ENCODE peak calls at places on chromosomes 12 and 14, in ten cellular contexts. H is stimulated activated CD4-positive, alpha-beta T cell treated with anti-CD3 and anti-CD28 coated beads, Interleukin-1b, Interleukin-23, amount 100 ng/mL, for 1 hour; L is stimulated activated CD8-positive, alpha-beta memory T cell treated with anti-CD3 and anti-CD28 coated beads, Interleukin-15, amount 100 ng/mL, for 1 hour; U is H9; M is heart left ventricle; I is T follicular helper cell; Q is AG04449; F is NAMALWA; G is AG09309; K is NCI-H1092. O is an unnamed sample.

GRCh38 chr14:104898195-104898558 is 26.5 kb upstream of the PLD4 start:
- DNase-seq in H (no peak), L (no peak), U (peak), M (no peak), I (no peak), Q (no peak), F (no peak), G (no peak), K (no peak), O (no peak)

GRCh38 chr12:111645433-111645832 is 40.3 kb downstream of the BRAP start:
- DNase-seq in H (no peak), L (no peak), U (no peak), M (no peak), I (no peak), Q (no peak), F (no peak), G (no peak), K (no peak), O (no peak)

GRCh38 chr14:75050852-75051555 is at the start of gene MLH3:
- DNase-seq in H (peak), L (peak), U (peak), M (peak), I (peak), Q (no peak), F (peak), G (no peak), K (peak), O (peak)

GRCh38 chr12:54521291-54522062 is 23.9 kb downstream of the NCKAP1L start:
- DNase-seq in H (no peak), L (no peak), U (no peak), M (no peak), I (no peak), Q (no peak), F (no peak), G (no peak), K (no peak), O (no peak)

GRCh38 chr12:11023387-11023786 is 967 bp upstream of the TAS2R19 start:
- DNase-seq in H (no peak), L (no peak), U (no peak), M (no peak), I (no peak), Q (no peak), F (no peak), G (no peak), K (no peak), O (no peak)

GRCh38 chr12:30695327-30696102 is at the start of gene IPO8:
- DNase-seq in H (peak), L (peak), U (peak), M (peak), I (peak), Q (no peak), F (peak), G (peak), K (peak), O (peak)

GRCh38 chr14:99158646-99159165 is 113.3 kb downstream of the BCL11B start:
- DNase-seq in H (no peak), L (no peak), U (peak), M (no peak), I (no peak), Q (no peak), F (no peak), G (no peak), K (no peak), O (peak)

GRCh38 chr12:2652401-2653081 is 142.2 kb upstream of the FKBP4 start:
- DNase-seq in H (no peak), L (no peak), U (peak), M (no peak), I (no peak), Q (no peak), F (no peak), G (no peak), K (no peak), O (peak)

GRCh38 chr12:56084958-56085543 is 5.1 kb downstream of the ERBB3 start:
- DNase-seq in H (no peak), L (no peak), U (peak), M (no peak), I (no peak), Q (no peak), F (peak), G (no peak), K (no peak), O (peak)

GRCh38 chr14:93903342-93904184 is 23.6 kb upstream of the FAM181A start:
- DNase-seq in H (no peak), L (no peak), U (peak), M (no peak), I (no peak), Q (no peak), F (peak), G (no peak), K (no peak), O (peak)

GRCh38 chr14:45891417-45892080 is 638.5 kb upstream of the MIS18BP1 start:
- DNase-seq in H (no peak), L (no peak), U (peak), M (no peak), I (no peak), Q (no peak), F (no peak), G (no peak), K (peak), O (peak)

GRCh38 chr14:94633116-94633515 is 20.9 kb downstream of the SERPINA3 start:
- DNase-seq in H (no peak), L (no peak), U (no peak), M (no peak), I (no peak), Q (no peak), F (no peak), G (no peak), K (no peak), O (no peak)

GRCh38 chr14:50980451-50980850 is 36.2 kb upstream of the PYGL start:
- DNase-seq in H (no peak), L (no peak), U (no peak), M (no peak), I (no peak), Q (no peak), F (no peak), G (no peak), K (no peak), O (no peak)

GRCh38 chr14:33951183-33951840 is 438 bp upstream of the EGLN3 start:
- DNase-seq in H (no peak), L (no peak), U (no peak), M (no peak), I (no peak), Q (no peak), F (no peak), G (peak), K (no peak), O (no peak)

GRCh38 chr14:20427231-20428009 is 8.5 kb downstream of the KLHL33 start:
- DNase-seq in H (no peak), L (no peak), U (no peak), M (no peak), I (no peak), Q (no peak), F (peak), G (no peak), K (no peak), O (no peak)

GRCh38 chr12:77435446-77436091 is 370.2 kb upstream of the E2F7 start:
- DNase-seq in H (no peak), L (no peak), U (no peak), M (no peak), I (no peak), Q (no peak), F (no peak), G (no peak), K (no peak), O (no peak)

GRCh38 chr12:53595212-53595611 is 31.0 kb downstream of the ATF7 start:
- DNase-seq in H (no peak), L (no peak), U (no peak), M (no peak), I (no peak), Q (no peak), F (no peak), G (no peak), K (no peak), O (no peak)

GRCh38 chr12:79997115-79997805 is 62.4 kb upstream of the PPP1R12A start:
- DNase-seq in H (no peak), L (no peak), U (no peak), M (no peak), I (no peak), Q (no peak), F (peak), G (no peak), K (no peak), O (no peak)

GRCh38 chr12:124338448-124338847 is 43.6 kb downstream of the RFLNA start:
- DNase-seq in H (no peak), L (no peak), U (no peak), M (no peak), I (no peak), Q (no peak), F (no peak), G (no peak), K (no peak), O (no peak)

GRCh38 chr14:73209943-73210342 is 27.4 kb upstream of the PAPLN start:
- DNase-seq in H (no peak), L (no peak), U (no peak), M (no peak), I (no peak), Q (no peak), F (no peak), G (no peak), K (no peak), O (no peak)

GRCh38 chr12:126447346-126447745 is 1382.1 kb downstream of the AACS start:
- DNase-seq in H (no peak), L (no peak), U (peak), M (no peak), I (no peak), Q (no peak), F (peak), G (no peak), K (no peak), O (no peak)

GRCh38 chr12:85805654-85806053 is 30.6 kb downstream of the RASSF9 start:
- DNase-seq in H (no peak), L (no peak), U (no peak), M (peak), I (no peak), Q (no peak), F (no peak), G (no peak), K (no peak), O (no peak)

GRCh38 chr12:85253823-85254222 is 26.2 kb upstream of the ALX1 start:
- DNase-seq in H (no peak), L (no peak), U (no peak), M (no peak), I (no peak), Q (no peak), F (no peak), G (no peak), K (no peak), O (no peak)

GRCh38 chr14:93999573-93999972 is 2.5 kb downstream of the CCDC197 start:
- DNase-seq in H (no peak), L (no peak), U (no peak), M (no peak), I (no peak), Q (no peak), F (no peak), G (no peak), K (no peak), O (no peak)

GRCh38 chr12:15855646-15856045 is 26.5 kb upstream of the STRAP start:
- DNase-seq in H (no peak), L (no peak), U (no peak), M (no peak), I (no peak), Q (no peak), F (no peak), G (no peak), K (no peak), O (no peak)

GRCh38 chr14:102605026-102605425 is 12.6 kb downstream of the RCOR1 start:
- DNase-seq in H (no peak), L (no peak), U (no peak), M (no peak), I (no peak), Q (no peak), F (no peak), G (no peak), K (no peak), O (no peak)

GRCh38 chr12:104060791-104061190 is 3.5 kb upstream of the HCFC2 start:
- DNase-seq in H (no peak), L (no peak), U (no peak), M (no peak), I (no peak), Q (no peak), F (no peak), G (no peak), K (no peak), O (no peak)

GRCh38 chr12:93784339-93785086 is 107.3 kb downstream of the CRADD start:
- DNase-seq in H (no peak), L (no peak), U (no peak), M (peak), I (no peak), Q (no peak), F (peak), G (no peak), K (no peak), O (no peak)

GRCh38 chr12:15682826-15683225 is 106.4 kb downstream of the EPS8 start:
- DNase-seq in H (no peak), L (no peak), U (no peak), M (no peak), I (no peak), Q (no peak), F (no peak), G (no peak), K (no peak), O (no peak)

GRCh38 chr12:65911321-65911720 is 87.0 kb downstream of the HMGA2 start:
- DNase-seq in H (no peak), L (no peak), U (no peak), M (no peak), I (no peak), Q (no peak), F (no peak), G (no peak), K (no peak), O (no peak)

GRCh38 chr14:51087024-51087423 is 7.9 kb downstream of the TRIM9 start:
- DNase-seq in H (no peak), L (no peak), U (peak), M (no peak), I (no peak), Q (no peak), F (peak), G (no peak), K (no peak), O (peak)

GRCh38 chr12:96195845-96196451 is 1.8 kb downstream of the ELK3 start:
- DNase-seq in H (peak), L (no peak), U (peak), M (no peak), I (peak), Q (no peak), F (no peak), G (no peak), K (no peak), O (peak)

GRCh38 chr12:51017452-51017851 is 8.7 kb downstream of the SLC11A2 start:
- DNase-seq in H (no peak), L (no peak), U (no peak), M (no peak), I (no peak), Q (no peak), F (no peak), G (no peak), K (no peak), O (no peak)

GRCh38 chr14:62071029-62071428 is 308.8 kb downstream of the SNAPC1 start:
- DNase-seq in H (no peak), L (no peak), U (no peak), M (no peak), I (no peak), Q (no peak), F (no peak), G (no peak), K (no peak), O (no peak)